ENCODE peak calls at places on chromosomes 3 and 15, in five cellular contexts. T, I, O, K and C are unnamed samples.
A peak's percentile ranks its signal among the peaks of the same experiment; 100 is the strongest.

GRCh38 chr3:181292984-181293383 is 303.4 kb upstream of the DNAJC19 start:
- DNase-seq in O (no peak), I (no peak), T (no peak), K (no peak), C (no peak)

GRCh38 chr3:112111785-112112402 is 21.2 kb downstream of the GCSAM start:
- DNase-seq in K (no peak), O (peak; percentile 87), T (no peak), I (peak; percentile 46), C (peak; percentile 70)

GRCh38 chr15:41544650-41545015 is 576 bp upstream of the RPAP1 start:
- DNase-seq in T (no peak), K (no peak), I (no peak), O (no peak), C (peak; percentile 54)

GRCh38 chr3:13110678-13111116 is 37.5 kb upstream of the IQSEC1 start:
- DNase-seq in I (no peak), T (no peak), K (peak; percentile 75), O (peak; percentile 60), C (no peak)

GRCh38 chr3:98839846-98840245 is 61.6 kb downstream of the DCBLD2 start:
- DNase-seq in I (no peak), O (no peak), T (no peak), K (no peak), C (no peak)

GRCh38 chr3:123834631-123835030 is 49.5 kb downstream of the MYLK start:
- DNase-seq in O (no peak), K (no peak), T (peak; percentile 91), I (no peak), C (no peak)

GRCh38 chr15:62979252-62979651 is 63.3 kb upstream of the TPM1 start:
- DNase-seq in T (no peak), K (no peak), I (no peak), O (no peak), C (no peak)

GRCh38 chr15:36432162-36432561 is 147.3 kb upstream of the CDIN1 start:
- DNase-seq in I (no peak), T (no peak), O (no peak), K (no peak), C (no peak)

GRCh38 chr15:61661791-61662190 is 398.5 kb downstream of the VPS13C start:
- DNase-seq in O (no peak), I (no peak), K (no peak), T (no peak), C (no peak)

GRCh38 chr15:35925634-35926380 is 379.8 kb upstream of the DPH6 start:
- DNase-seq in K (no peak), I (no peak), O (no peak), T (no peak), C (no peak)

GRCh38 chr3:49025005-49025792 is 3.3 kb downstream of the NDUFAF3 start:
- DNase-seq in T (no peak), I (no peak), K (no peak), O (no peak), C (peak; percentile 17)

GRCh38 chr15:70729164-70729563 is 34.2 kb downstream of the UACA start:
- DNase-seq in I (no peak), K (no peak), T (no peak), O (no peak), C (no peak)

GRCh38 chr3:144953959-144954358 is 982.3 kb downstream of the DIPK2A start:
- DNase-seq in K (no peak), T (no peak), O (no peak), I (no peak), C (no peak)

GRCh38 chr15:59539799-59540198 is 71.8 kb upstream of the GCNT3 start:
- DNase-seq in K (no peak), T (no peak), O (no peak), I (no peak), C (no peak)

GRCh38 chr15:80162059-80162554 is 9.3 kb downstream of the FAH start:
- DNase-seq in O (no peak), T (no peak), K (no peak), I (no peak), C (no peak)

GRCh38 chr15:55221090-55222011 is 24.6 kb upstream of the RSL24D1 start:
- DNase-seq in O (no peak), K (no peak), T (peak; percentile 86), I (no peak), C (no peak)

GRCh38 chr3:102176393-102176792 is 258.4 kb upstream of the ZPLD1 start:
- DNase-seq in K (no peak), T (no peak), I (no peak), O (no peak), C (no peak)

GRCh38 chr15:61880079-61880478 is 180.2 kb downstream of the VPS13C start:
- DNase-seq in K (no peak), O (no peak), T (no peak), I (no peak), C (no peak)

GRCh38 chr3:126485956-126486884 is 10.5 kb upstream of the ZXDC start:
- DNase-seq in T (no peak), O (no peak), I (no peak), K (no peak), C (no peak)

GRCh38 chr3:141454906-141455602 is 31.8 kb upstream of the RASA2 start:
- DNase-seq in T (no peak), I (no peak), K (peak; percentile 63), O (peak; percentile 74), C (peak; percentile 75)

GRCh38 chr3:129033151-129033550 is 27.4 kb upstream of the GP9 start:
- DNase-seq in T (no peak), K (no peak), O (no peak), I (no peak), C (no peak)